ENCODE peak calls at places on chromosomes 1 and 21, in nine cellular contexts. Q is breast epithelium; U is GM23338; B is adrenal gland; K is GM12878; D is naive thymus-derived CD4-positive, alpha-beta T cell; T is right lobe of liver; N is A549; H is upper lobe of right lung. E is an unnamed sample.

GRCh38 chr1:246930830-246931548 is 759 bp downstream of the AHCTF1 start:
- DNase-seq in T (peak), D (peak), U (peak), N (peak), K (no peak), B (peak), Q (peak), H (peak), E (peak)

GRCh38 chr1:66292944-66293343 is 241.0 kb upstream of the SGIP1 start:
- DNase-seq in N (no peak), K (no peak), D (no peak), T (no peak), U (no peak), H (no peak), Q (no peak), B (peak), E (peak)

GRCh38 chr1:2801535-2802291 is at the start of gene TTC34:
- DNase-seq in B (peak), U (peak), D (peak), Q (no peak), K (no peak), H (peak), T (peak), N (peak), E (no peak)

GRCh38 chr21:29144736-29145353 is 14.4 kb downstream of the MAP3K7CL start:
- DNase-seq in K (no peak), N (no peak), B (no peak), Q (no peak), T (no peak), H (no peak), D (no peak), U (no peak), E (no peak)

GRCh38 chr1:150309758-150310495 is 11.4 kb upstream of the PRPF3 start:
- DNase-seq in Q (no peak), H (no peak), N (no peak), D (no peak), U (no peak), T (no peak), K (no peak), B (no peak), E (no peak)

GRCh38 chr1:161511018-161511755 is 5.9 kb downstream of the FCGR2A start:
- DNase-seq in T (no peak), N (no peak), U (no peak), B (no peak), H (no peak), Q (no peak), K (no peak), D (no peak), E (no peak)

GRCh38 chr1:151157067-151157531 is 650 bp downstream of the TNFAIP8L2 start:
- DNase-seq in Q (no peak), U (no peak), B (peak), D (peak), N (no peak), H (peak), K (no peak), T (no peak), E (no peak)

GRCh38 chr1:110765640-110766335 is 91.0 kb upstream of the KCNA3 start:
- DNase-seq in K (no peak), T (no peak), H (no peak), U (peak), Q (no peak), N (peak), B (peak), D (peak), E (peak)

GRCh38 chr1:84753516-84754375 is 63.5 kb upstream of the SSX2IP start:
- DNase-seq in B (peak), N (peak), T (peak), Q (peak), K (peak), H (peak), D (peak), U (peak), E (peak)

GRCh38 chr1:5856246-5856815 is 135.9 kb downstream of the NPHP4 start:
- DNase-seq in D (no peak), B (peak), K (no peak), T (no peak), N (no peak), H (no peak), Q (no peak), U (peak), E (no peak)

GRCh38 chr1:226778657-226779058 is 39.6 kb upstream of the ITPKB start:
- DNase-seq in T (no peak), K (no peak), Q (no peak), U (no peak), D (no peak), H (no peak), N (no peak), B (peak), E (no peak)

GRCh38 chr1:1470626-1471388 is 758 bp upstream of the ATAD3B start:
- DNase-seq in H (no peak), B (no peak), T (no peak), Q (no peak), D (no peak), N (no peak), K (no peak), U (peak), E (no peak)

GRCh38 chr1:18682375-18682774 is 51.7 kb downstream of the PAX7 start:
- DNase-seq in T (no peak), U (peak), D (no peak), K (no peak), B (no peak), N (no peak), H (no peak), Q (no peak), E (no peak)

GRCh38 chr1:177311111-177311510 is 140.4 kb downstream of the BRINP2 start:
- DNase-seq in N (no peak), K (no peak), Q (no peak), D (no peak), H (no peak), T (no peak), U (no peak), B (no peak), E (no peak)

GRCh38 chr1:116324411-116324810 is 48.6 kb upstream of the ATP1A1 start:
- DNase-seq in K (no peak), Q (no peak), N (no peak), B (no peak), U (no peak), T (no peak), D (no peak), H (no peak), E (no peak)

GRCh38 chr1:244197851-244198375 is 146.8 kb downstream of the ZBTB18 start:
- DNase-seq in B (no peak), Q (no peak), H (no peak), N (no peak), D (no peak), U (no peak), K (no peak), T (no peak), E (no peak)

GRCh38 chr1:246795094-246795671 is 71.0 kb downstream of the SCCPDH start:
- DNase-seq in K (no peak), N (no peak), H (no peak), T (no peak), Q (no peak), U (peak), B (no peak), D (no peak), E (no peak)

GRCh38 chr1:20663969-20664715 is 3.0 kb upstream of the DDOST start:
- DNase-seq in B (no peak), U (no peak), D (no peak), T (no peak), H (no peak), K (no peak), N (no peak), Q (no peak), E (no peak)

GRCh38 chr1:53139911-53140310 is 2.5 kb downstream of the SLC1A7 start:
- DNase-seq in U (no peak), K (no peak), N (no peak), H (no peak), T (no peak), D (no peak), B (no peak), Q (no peak), E (no peak)

GRCh38 chr1:207918016-207918415 is 7.1 kb upstream of the CD34 start:
- DNase-seq in D (no peak), H (no peak), Q (no peak), K (no peak), B (no peak), U (no peak), T (no peak), N (no peak), E (no peak)

GRCh38 chr1:45640293-45640692 is 16.4 kb upstream of the CCDC17 start:
- DNase-seq in B (no peak), N (no peak), H (no peak), T (no peak), K (no peak), Q (no peak), D (no peak), U (no peak), E (no peak)

GRCh38 chr1:224783006-224783651 is 146.3 kb upstream of the DNAH14 start:
- DNase-seq in B (no peak), D (no peak), N (no peak), U (no peak), T (no peak), K (peak), Q (no peak), H (no peak), E (no peak)

GRCh38 chr1:232462200-232462599 is 167.7 kb downstream of the SIPA1L2 start:
- DNase-seq in T (no peak), B (no peak), U (no peak), D (no peak), K (no peak), N (no peak), Q (no peak), H (no peak), E (no peak)

GRCh38 chr1:45566722-45567121 is 16.1 kb downstream of the AKR1A1 start:
- DNase-seq in H (peak), B (peak), U (no peak), T (peak), K (no peak), Q (peak), N (no peak), D (no peak), E (no peak)

GRCh38 chr21:35989185-35989735 is 71.1 kb downstream of the SETD4 start:
- DNase-seq in K (no peak), H (no peak), N (no peak), B (no peak), D (no peak), Q (no peak), U (no peak), T (no peak), E (no peak)
- H3K27ac ChIP-seq in K (no peak), H (peak), N (no peak), B (no peak), D (no peak), Q (peak), U (no peak), T (no peak), E (no peak)

GRCh38 chr1:113683384-113684152 is 75.7 kb downstream of the PHTF1 start:
- DNase-seq in Q (no peak), N (no peak), B (no peak), T (no peak), U (no peak), D (no peak), K (no peak), H (no peak), E (no peak)
- H3K27ac ChIP-seq in Q (peak), N (no peak), B (peak), T (no peak), U (no peak), D (no peak), K (no peak), H (peak), E (no peak)

GRCh38 chr1:230857077-230857476 is 11.2 kb downstream of the C1orf198 start:
- DNase-seq in H (no peak), D (no peak), Q (no peak), U (no peak), T (no peak), K (no peak), B (no peak), N (no peak), E (peak)
- H3K27ac ChIP-seq in H (peak), D (no peak), Q (peak), U (no peak), T (no peak), K (no peak), B (peak), N (no peak), E (peak)

GRCh38 chr1:156225677-156226014 is 12.8 kb downstream of the PMF1 start:
- DNase-seq in D (no peak), B (no peak), K (no peak), H (no peak), N (no peak), T (no peak), Q (no peak), U (no peak), E (no peak)
- H3K27ac ChIP-seq in D (no peak), B (no peak), K (peak), H (no peak), N (no peak), T (no peak), Q (no peak), U (peak), E (peak)

GRCh38 chr1:173413271-173413707 is 63.8 kb upstream of the PRDX6 start:
- DNase-seq in N (no peak), H (no peak), K (no peak), B (no peak), Q (no peak), U (no peak), D (no peak), T (no peak), E (no peak)

GRCh38 chr1:173414136-173414535 is 63.0 kb upstream of the PRDX6 start:
- DNase-seq in B (no peak), U (no peak), K (no peak), T (no peak), Q (no peak), D (no peak), N (no peak), H (no peak), E (no peak)

GRCh38 chr1:173410794-173411236 is 66.3 kb upstream of the PRDX6 start:
- DNase-seq in T (no peak), U (no peak), H (no peak), Q (no peak), D (no peak), K (peak), B (no peak), N (no peak), E (no peak)

GRCh38 chr1:173410133-173410793 is 66.9 kb upstream of the PRDX6 start:
- DNase-seq in Q (no peak), H (no peak), T (no peak), N (no peak), B (no peak), D (no peak), U (no peak), K (no peak), E (no peak)

DNA sequence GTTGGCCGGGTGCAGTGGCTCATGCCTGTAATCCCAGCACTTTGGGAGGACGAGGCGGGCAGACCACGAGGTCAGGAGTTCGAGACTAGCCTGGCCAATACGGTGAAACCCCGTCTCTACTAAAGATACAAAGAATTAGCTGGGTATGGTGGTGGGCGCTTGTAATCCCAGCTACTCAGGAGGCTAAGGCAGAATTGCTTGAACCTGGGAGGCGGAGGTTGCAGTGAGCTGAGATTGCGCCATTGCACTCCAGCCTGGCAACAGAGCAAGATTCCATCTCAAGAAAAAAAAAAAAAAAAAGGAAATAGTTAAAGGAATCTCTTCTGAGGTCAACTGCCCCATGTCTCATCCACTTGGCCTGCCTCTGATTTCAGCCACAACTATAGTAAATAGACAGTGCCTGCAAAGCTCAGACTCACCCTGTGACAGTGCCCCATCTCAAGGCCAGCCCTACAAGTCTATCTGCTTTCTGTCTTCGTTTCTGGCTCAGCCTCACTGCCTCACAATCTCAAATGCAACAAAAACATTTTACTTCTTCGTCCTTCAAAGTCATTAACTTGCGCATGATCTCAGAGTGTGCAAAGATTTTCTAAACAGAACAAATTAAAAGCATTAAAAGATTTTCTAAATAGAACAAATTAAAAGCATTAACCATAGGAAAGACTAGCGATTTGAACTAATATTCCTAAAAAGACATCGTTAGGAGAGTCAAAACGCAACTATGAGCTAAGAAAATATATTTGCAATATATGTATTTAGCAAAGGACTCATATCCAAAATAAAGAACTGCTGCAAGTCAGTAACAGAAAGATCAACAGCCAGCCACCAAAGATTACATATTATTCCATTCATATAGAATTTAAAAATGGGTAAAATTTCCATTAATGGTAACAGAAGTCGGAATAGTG is 65.0 kb upstream of the PRDX6 start:
- DNase-seq in B (peak), T (no peak), K (no peak), Q (no peak), N (no peak), D (no peak), U (no peak), H (no peak), E (no peak)
- H3K27ac ChIP-seq in B (peak), T (no peak), K (peak), Q (no peak), N (no peak), D (no peak), U (no peak), H (no peak), E (no peak)

DNA sequence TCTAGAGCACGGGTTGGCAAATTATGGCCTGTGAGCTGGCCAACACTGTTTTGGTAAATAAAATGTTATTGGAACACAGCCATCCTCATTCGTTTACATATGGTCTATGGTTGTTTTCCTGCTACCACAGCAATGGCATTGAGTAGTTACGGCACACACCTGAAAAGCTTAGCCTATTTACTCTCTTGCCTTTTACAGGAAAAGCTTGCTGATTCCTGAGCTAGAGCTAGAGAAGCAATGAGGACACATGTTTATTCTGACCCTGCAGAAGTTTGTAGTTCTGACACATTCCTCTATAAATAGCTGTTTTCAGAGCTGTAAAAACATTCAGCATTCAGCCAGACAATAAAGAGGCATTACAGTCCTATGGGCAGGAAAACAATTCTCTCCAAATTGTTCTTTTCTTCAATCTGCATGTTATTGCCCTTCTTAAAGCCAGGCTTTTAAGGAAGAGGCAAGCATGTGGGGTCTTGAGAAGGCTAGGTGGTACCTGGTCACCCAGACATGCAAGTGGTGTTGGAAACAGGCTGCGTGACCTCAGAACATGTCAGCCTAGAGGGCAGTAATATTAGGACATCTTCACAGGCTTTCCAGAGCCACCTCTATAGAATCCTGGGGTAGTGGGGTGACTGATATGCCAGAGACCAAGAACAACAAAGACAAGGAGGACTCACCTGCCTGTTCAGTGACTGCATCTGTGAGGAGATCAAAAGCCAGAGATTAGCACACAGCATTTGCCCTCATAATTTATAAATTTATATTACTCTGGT is 1.6 kb downstream of the FCRL2 start:
- DNase-seq in N (no peak), B (no peak), H (no peak), K (no peak), U (no peak), Q (no peak), T (no peak), D (no peak), E (no peak)
- H3K27ac ChIP-seq in N (no peak), B (no peak), H (no peak), K (no peak), U (no peak), Q (no peak), T (no peak), D (no peak), E (no peak)

GRCh38 chr1:94608852-94609570 is 67.5 kb upstream of the F3 start:
- DNase-seq in N (no peak), H (no peak), B (no peak), U (no peak), Q (no peak), D (no peak), K (no peak), T (no peak), E (no peak)
- H3K27ac ChIP-seq in N (peak), H (no peak), B (no peak), U (peak), Q (no peak), D (no peak), K (no peak), T (no peak), E (no peak)

DNA sequence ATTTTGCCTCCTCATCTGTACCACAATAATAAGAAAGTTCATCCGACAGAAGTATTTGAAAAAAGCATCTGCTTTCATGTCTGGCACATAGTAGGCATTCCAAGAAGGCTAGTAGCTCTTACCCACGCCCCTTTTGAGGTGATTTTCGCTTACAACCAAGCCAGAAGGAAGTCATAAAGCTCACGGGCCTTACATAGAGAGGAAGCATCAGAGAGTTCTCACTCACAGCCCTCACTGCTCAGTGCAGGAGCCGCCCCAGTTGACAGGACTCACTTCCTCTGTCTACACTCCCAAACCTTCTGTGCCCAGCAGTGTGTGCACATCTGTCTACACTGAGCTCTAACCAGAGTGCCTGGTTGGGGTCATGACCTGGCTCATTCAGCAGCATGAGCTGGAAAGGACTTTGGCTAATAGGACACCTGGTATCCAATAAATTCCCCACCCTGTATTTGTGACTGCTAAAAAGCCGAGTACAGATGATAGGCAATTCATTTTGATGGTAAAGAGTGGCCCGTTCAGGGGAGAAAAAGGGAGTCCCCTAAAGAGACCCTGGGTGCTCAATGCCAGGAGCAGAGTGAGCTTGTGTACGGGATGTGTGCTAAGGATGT is 36.8 kb upstream of the DUSP10 start:
- DNase-seq in Q (no peak), B (no peak), U (no peak), K (peak), T (no peak), H (no peak), D (peak), N (no peak), E (no peak)
- H3K27ac ChIP-seq in Q (no peak), B (no peak), U (no peak), K (peak), T (no peak), H (no peak), D (peak), N (no peak), E (no peak)

DNA sequence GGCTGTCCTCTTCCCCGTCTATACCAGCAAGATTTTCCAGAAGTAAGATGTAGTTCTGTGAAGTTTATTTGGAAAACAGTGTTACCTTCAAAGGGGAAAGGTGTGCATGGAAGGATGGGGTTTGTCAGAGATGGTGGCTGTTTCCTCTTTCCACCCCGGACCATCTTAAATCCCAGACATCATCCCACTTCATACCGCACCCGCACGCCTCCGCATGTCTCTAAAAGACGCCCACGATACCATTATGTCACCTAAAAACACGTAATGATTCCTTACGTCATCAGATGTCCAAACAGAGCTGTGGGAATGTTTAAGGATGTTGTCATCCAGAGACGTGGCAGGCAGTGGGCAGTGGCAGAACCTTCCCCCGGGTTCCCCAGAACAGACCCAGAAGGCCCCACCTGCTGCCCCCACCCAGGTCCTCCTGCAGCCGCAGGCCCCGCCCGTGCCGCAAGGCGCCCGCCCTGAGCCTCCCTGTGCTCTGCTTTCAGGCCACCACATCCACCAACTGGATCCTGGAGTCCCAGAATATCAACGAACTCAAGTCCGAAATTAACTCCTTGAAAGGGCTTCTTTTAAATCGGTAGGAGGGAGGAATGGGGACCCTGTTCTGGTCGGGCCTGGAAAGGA is 152.1 kb downstream of the PEX14 start:
- DNase-seq in K (no peak), T (peak), D (no peak), N (no peak), B (no peak), Q (peak), H (peak), U (no peak), E (no peak)
- H3K27ac ChIP-seq in K (no peak), T (no peak), D (no peak), N (no peak), B (no peak), Q (peak), H (no peak), U (no peak), E (no peak)

GRCh38 chr1:185388815-185389214 is 71.8 kb upstream of the IVNS1ABP start:
- DNase-seq in H (no peak), T (no peak), D (no peak), K (no peak), Q (no peak), U (no peak), B (no peak), N (no peak), E (no peak)
- H3K27ac ChIP-seq in H (no peak), T (no peak), D (no peak), K (no peak), Q (no peak), U (no peak), B (no peak), N (no peak), E (no peak)

E was measured in substantia nigra.